ENCODE peak calls at places on chromosomes 16 and 17, in eight cellular contexts. One of them, this sample, is unnamed.

GRCh38 chr17:59362811-59363205 is 31.4 kb downstream of the YPEL2 start:
- ATAC-seq in IMR-90: peak; percentile 47
- ATAC-seq in heart left ventricle: no peak
- ATAC-seq in HCT116: no peak
- ATAC-seq in body of pancreas: no peak
- ATAC-seq in HepG2: no peak
- ATAC-seq in GM12878: peak; percentile 9
- ATAC-seq in right lobe of liver: no peak
- ATAC-seq in this sample: no peak

GRCh38 chr16:649646-650045 is 481 bp downstream of the WDR90 start:
- ATAC-seq in IMR-90: peak; percentile 30
- ATAC-seq in heart left ventricle: no peak
- ATAC-seq in HCT116: peak; percentile 10
- ATAC-seq in body of pancreas: no peak
- ATAC-seq in HepG2: no peak
- ATAC-seq in GM12878: peak; percentile 22
- ATAC-seq in right lobe of liver: no peak
- ATAC-seq in this sample: no peak

GRCh38 chr17:8556074-8556473 is 74.5 kb downstream of the MYH10 start:
- ATAC-seq in IMR-90: no peak
- ATAC-seq in heart left ventricle: no peak
- ATAC-seq in HCT116: peak; percentile 54
- ATAC-seq in body of pancreas: no peak
- ATAC-seq in HepG2: no peak
- ATAC-seq in GM12878: no peak
- ATAC-seq in right lobe of liver: no peak
- ATAC-seq in this sample: no peak

GRCh38 chr16:914453-914852 is 56.3 kb downstream of the LMF1 start:
- ATAC-seq in IMR-90: no peak
- ATAC-seq in heart left ventricle: no peak
- ATAC-seq in HCT116: peak; percentile 38
- ATAC-seq in body of pancreas: no peak
- ATAC-seq in HepG2: no peak
- ATAC-seq in GM12878: no peak
- ATAC-seq in right lobe of liver: peak; percentile 11
- ATAC-seq in this sample: peak; percentile 27

GRCh38 chr16:63752347-63752746 is 1369.5 kb downstream of the CDH11 start:
- ATAC-seq in IMR-90: no peak
- ATAC-seq in heart left ventricle: no peak
- ATAC-seq in HCT116: no peak
- ATAC-seq in body of pancreas: no peak
- ATAC-seq in HepG2: no peak
- ATAC-seq in GM12878: no peak
- ATAC-seq in right lobe of liver: no peak
- ATAC-seq in this sample: no peak

GRCh38 chr16:4790871-4791270 is 2.7 kb upstream of the SEPTIN12 start:
- ATAC-seq in IMR-90: no peak
- ATAC-seq in heart left ventricle: no peak
- ATAC-seq in HCT116: no peak
- ATAC-seq in body of pancreas: no peak
- ATAC-seq in HepG2: no peak
- ATAC-seq in GM12878: no peak
- ATAC-seq in right lobe of liver: no peak
- ATAC-seq in this sample: no peak

GRCh38 chr17:2937331-2938003 is 125.9 kb downstream of the OR1D5 start:
- ATAC-seq in IMR-90: peak; percentile 75
- ATAC-seq in heart left ventricle: no peak
- ATAC-seq in HCT116: no peak
- ATAC-seq in body of pancreas: no peak
- ATAC-seq in HepG2: peak; percentile 35
- ATAC-seq in GM12878: no peak
- ATAC-seq in right lobe of liver: no peak
- ATAC-seq in this sample: no peak

GRCh38 chr16:58733248-58733670 is 857 bp downstream of the GOT2 start:
- ATAC-seq in IMR-90: no peak
- ATAC-seq in heart left ventricle: peak; percentile 27
- ATAC-seq in HCT116: no peak
- ATAC-seq in body of pancreas: peak; percentile 34
- ATAC-seq in HepG2: peak; percentile 14
- ATAC-seq in GM12878: no peak
- ATAC-seq in right lobe of liver: peak; percentile 62
- ATAC-seq in this sample: peak; percentile 52

GRCh38 chr17:1362964-1363363 is 37.1 kb downstream of the YWHAE start:
- ATAC-seq in IMR-90: no peak
- ATAC-seq in heart left ventricle: peak; percentile 52
- ATAC-seq in HCT116: no peak
- ATAC-seq in body of pancreas: no peak
- ATAC-seq in HepG2: no peak
- ATAC-seq in GM12878: peak; percentile 78
- ATAC-seq in right lobe of liver: peak; percentile 64
- ATAC-seq in this sample: peak; percentile 75

GRCh38 chr17:82838386-82839063 is 1.3 kb downstream of the ZNF750 start:
- ATAC-seq in IMR-90: no peak
- ATAC-seq in heart left ventricle: peak; percentile 74
- ATAC-seq in HCT116: no peak
- ATAC-seq in body of pancreas: peak; percentile 93
- ATAC-seq in HepG2: peak; percentile 58
- ATAC-seq in GM12878: no peak
- ATAC-seq in right lobe of liver: peak; percentile 87
- ATAC-seq in this sample: no peak

GRCh38 chr16:19520861-19521331 is 1.0 kb downstream of the GDE1 start:
- ATAC-seq in IMR-90: no peak
- ATAC-seq in heart left ventricle: no peak
- ATAC-seq in HCT116: no peak
- ATAC-seq in body of pancreas: no peak
- ATAC-seq in HepG2: no peak
- ATAC-seq in GM12878: peak; percentile 5
- ATAC-seq in right lobe of liver: no peak
- ATAC-seq in this sample: no peak

GRCh38 chr16:19523559-19524355 is at the start of gene CCP110:
- ATAC-seq in IMR-90: peak; percentile 84
- ATAC-seq in heart left ventricle: peak; percentile 92
- ATAC-seq in HCT116: peak; percentile 85
- ATAC-seq in body of pancreas: peak; percentile 90
- ATAC-seq in HepG2: peak; percentile 92
- ATAC-seq in GM12878: peak; percentile 86
- ATAC-seq in right lobe of liver: peak; percentile 91
- ATAC-seq in this sample: peak; percentile 92

GRCh38 chr16:19523184-19523558 is 571 bp upstream of the CCP110 start:
- ATAC-seq in IMR-90: no peak
- ATAC-seq in heart left ventricle: no peak
- ATAC-seq in HCT116: no peak
- ATAC-seq in body of pancreas: no peak
- ATAC-seq in HepG2: peak; percentile 8
- ATAC-seq in GM12878: no peak
- ATAC-seq in right lobe of liver: no peak
- ATAC-seq in this sample: no peak

GRCh38 chr16:19522369-19523159 is 666 bp upstream of the GDE1 start:
- ATAC-seq in IMR-90: no peak
- ATAC-seq in heart left ventricle: no peak
- ATAC-seq in HCT116: no peak
- ATAC-seq in body of pancreas: peak; percentile 1
- ATAC-seq in HepG2: no peak
- ATAC-seq in GM12878: no peak
- ATAC-seq in right lobe of liver: no peak
- ATAC-seq in this sample: no peak

GRCh38 chr16:19521471-19522368 is at the start of gene GDE1:
- ATAC-seq in IMR-90: peak; percentile 88
- ATAC-seq in heart left ventricle: peak; percentile 93
- ATAC-seq in HCT116: peak; percentile 83
- ATAC-seq in body of pancreas: peak; percentile 86
- ATAC-seq in HepG2: peak; percentile 86
- ATAC-seq in GM12878: peak; percentile 77
- ATAC-seq in right lobe of liver: peak; percentile 92
- ATAC-seq in this sample: peak; percentile 94
- TF ChIP-seq POLR2A in IMR-90: peak; percentile 76
- TF ChIP-seq POLR2A in heart left ventricle: peak; percentile 95
- TF ChIP-seq POLR2A in HCT116: peak; percentile 77
- TF ChIP-seq POLR2A in body of pancreas: peak; percentile 91
- TF ChIP-seq POLR2A in HepG2: peak; percentile 95
- TF ChIP-seq POLR2A in GM12878: peak; percentile 89
- TF ChIP-seq POLR2A in right lobe of liver: peak; percentile 85
- TF ChIP-seq POLR2A in this sample: peak; percentile 85

DNA sequence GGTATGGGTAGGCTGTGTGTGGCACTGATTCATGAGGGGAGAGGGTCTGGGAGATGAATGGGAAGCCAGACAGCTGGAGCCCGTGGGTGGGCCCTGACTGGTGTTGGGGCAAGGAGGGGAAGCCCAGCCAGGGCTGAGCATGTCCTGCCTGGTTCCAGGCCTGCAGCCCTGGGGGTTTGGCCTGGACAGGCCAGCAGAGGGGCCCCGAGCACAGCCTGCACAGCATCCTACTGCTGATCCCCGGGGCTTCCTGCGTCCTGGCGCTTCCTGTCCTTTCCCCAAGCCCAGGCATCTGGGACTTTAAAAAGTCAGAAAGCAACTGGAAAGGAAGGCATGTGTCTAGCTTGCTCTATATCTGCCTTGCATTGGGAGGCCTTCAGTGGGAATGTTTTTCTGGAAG is 4.6 kb upstream of the MVD start:
- ATAC-seq in IMR-90: no peak
- ATAC-seq in heart left ventricle: no peak
- ATAC-seq in HCT116: no peak
- ATAC-seq in body of pancreas: no peak
- ATAC-seq in HepG2: no peak
- ATAC-seq in GM12878: no peak
- ATAC-seq in right lobe of liver: no peak
- ATAC-seq in this sample: no peak
- TF ChIP-seq CTCF in IMR-90: no peak
- TF ChIP-seq CTCF in heart left ventricle: no peak
- TF ChIP-seq CTCF in HCT116: no peak
- TF ChIP-seq CTCF in body of pancreas: no peak
- TF ChIP-seq CTCF in HepG2: no peak
- TF ChIP-seq CTCF in GM12878: no peak
- TF ChIP-seq CTCF in right lobe of liver: no peak
- TF ChIP-seq CTCF in this sample: no peak

GRCh38 chr17:76685846-76686245 is 24.9 kb downstream of the MXRA7 start:
- ATAC-seq in IMR-90: no peak
- ATAC-seq in heart left ventricle: no peak
- ATAC-seq in HCT116: no peak
- ATAC-seq in body of pancreas: no peak
- ATAC-seq in HepG2: no peak
- ATAC-seq in GM12878: no peak
- ATAC-seq in right lobe of liver: peak; percentile 25
- ATAC-seq in this sample: no peak

GRCh38 chr17:76686538-76687277 is 24.1 kb downstream of the MXRA7 start:
- ATAC-seq in IMR-90: no peak
- ATAC-seq in heart left ventricle: no peak
- ATAC-seq in HCT116: no peak
- ATAC-seq in body of pancreas: no peak
- ATAC-seq in HepG2: no peak
- ATAC-seq in GM12878: no peak
- ATAC-seq in right lobe of liver: no peak
- ATAC-seq in this sample: no peak

GRCh38 chr17:76684756-76685155 is 26.0 kb downstream of the MXRA7 start:
- ATAC-seq in IMR-90: no peak
- ATAC-seq in heart left ventricle: no peak
- ATAC-seq in HCT116: no peak
- ATAC-seq in body of pancreas: no peak
- ATAC-seq in HepG2: no peak
- ATAC-seq in GM12878: no peak
- ATAC-seq in right lobe of liver: no peak
- ATAC-seq in this sample: no peak

GRCh38 chr17:76683921-76684745 is 26.6 kb downstream of the MXRA7 start:
- ATAC-seq in IMR-90: no peak
- ATAC-seq in heart left ventricle: no peak
- ATAC-seq in HCT116: no peak
- ATAC-seq in body of pancreas: no peak
- ATAC-seq in HepG2: no peak
- ATAC-seq in GM12878: no peak
- ATAC-seq in right lobe of liver: no peak
- ATAC-seq in this sample: no peak

GRCh38 chr17:76685366-76685765 is 25.4 kb downstream of the MXRA7 start:
- ATAC-seq in IMR-90: no peak
- ATAC-seq in heart left ventricle: no peak
- ATAC-seq in HCT116: no peak
- ATAC-seq in body of pancreas: no peak
- ATAC-seq in HepG2: no peak
- ATAC-seq in GM12878: no peak
- ATAC-seq in right lobe of liver: no peak
- ATAC-seq in this sample: no peak
- H3K4me1 ChIP-seq in IMR-90: peaks cover 28% of the 10 kb centered on the region
- H3K4me1 ChIP-seq in heart left ventricle: peaks cover 64% of the 10 kb centered on the region
- H3K4me1 ChIP-seq in HCT116: peaks cover 22% of the 10 kb centered on the region
- H3K4me1 ChIP-seq in body of pancreas: peaks cover 19% of the 10 kb centered on the region
- H3K4me1 ChIP-seq in HepG2: peaks cover 41% of the 10 kb centered on the region
- H3K4me1 ChIP-seq in GM12878: no peaks in the 10 kb centered on the region
- H3K4me1 ChIP-seq in right lobe of liver: no peaks in the 10 kb centered on the region
- H3K4me1 ChIP-seq in this sample: peaks cover 66% of the 10 kb centered on the region

DNA sequence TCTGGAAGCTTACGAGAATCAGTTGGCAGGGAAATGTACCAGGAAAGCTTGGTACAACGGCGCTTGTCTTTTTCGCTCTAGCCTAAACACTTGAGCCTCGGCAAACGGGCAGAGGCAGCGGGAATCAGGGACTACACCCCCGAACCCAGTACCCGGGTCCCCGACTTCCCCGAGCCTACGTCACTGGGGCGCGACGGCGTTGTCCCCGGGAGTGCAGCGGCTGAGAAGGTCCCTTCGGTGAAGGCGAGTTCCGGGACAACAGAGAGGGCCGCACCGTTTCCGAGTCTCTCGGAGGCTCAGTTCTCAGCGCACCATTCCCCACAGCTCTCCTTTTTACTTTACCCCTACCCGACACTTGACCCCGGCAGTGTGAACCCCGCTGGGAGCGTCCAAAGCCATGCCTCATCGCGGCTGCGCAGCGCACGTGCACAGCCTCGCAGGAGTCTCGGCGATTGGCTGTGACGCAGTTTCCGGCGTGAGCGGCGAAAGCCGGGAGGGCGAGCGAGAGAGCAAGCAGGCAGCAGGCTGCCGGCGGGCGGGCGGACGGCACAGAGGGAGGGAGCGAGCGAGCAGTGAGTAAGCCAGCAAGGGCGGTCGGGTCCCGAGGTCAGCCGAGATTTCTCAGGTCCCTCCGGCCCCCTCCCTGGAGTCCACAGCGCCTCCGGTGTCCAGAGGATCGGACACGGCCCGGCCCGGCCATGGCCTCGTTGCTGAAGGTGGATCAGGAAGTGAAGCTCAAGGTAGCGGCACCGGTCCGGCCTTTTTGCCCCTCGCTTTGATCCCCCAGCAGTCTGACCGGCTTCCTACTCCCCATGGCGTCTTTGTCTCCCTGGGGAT is at the start of gene PSME3:
- ATAC-seq in IMR-90: peak; percentile 97
- ATAC-seq in heart left ventricle: peak; percentile 97
- ATAC-seq in HCT116: peak; percentile 89
- ATAC-seq in body of pancreas: peak; percentile 96
- ATAC-seq in HepG2: peak; percentile 95
- ATAC-seq in GM12878: peak; percentile 95
- ATAC-seq in right lobe of liver: peak; percentile 97
- ATAC-seq in this sample: peak; percentile 97
- TF ChIP-seq POLR2A in IMR-90: peak; percentile 96
- TF ChIP-seq POLR2A in heart left ventricle: peak; percentile 87
- TF ChIP-seq POLR2A in HCT116: peak; percentile 70
- TF ChIP-seq POLR2A in body of pancreas: peak; percentile 96
- TF ChIP-seq POLR2A in HepG2: peak; percentile 97
- TF ChIP-seq POLR2A in GM12878: peak; percentile 97
- TF ChIP-seq POLR2A in right lobe of liver: peak; percentile 92
- TF ChIP-seq POLR2A in this sample: peak; percentile 92

GRCh38 chr16:67192781-67193260 is 866 bp downstream of the E2F4 start:
- ATAC-seq in IMR-90: no peak
- ATAC-seq in heart left ventricle: no peak
- ATAC-seq in HCT116: no peak
- ATAC-seq in body of pancreas: no peak
- ATAC-seq in HepG2: no peak
- ATAC-seq in GM12878: peak; percentile 37
- ATAC-seq in right lobe of liver: no peak
- ATAC-seq in this sample: no peak
- TF ChIP-seq CTCF in IMR-90: no peak
- TF ChIP-seq CTCF in heart left ventricle: no peak
- TF ChIP-seq CTCF in HCT116: no peak
- TF ChIP-seq CTCF in body of pancreas: no peak
- TF ChIP-seq CTCF in HepG2: no peak
- TF ChIP-seq CTCF in GM12878: no peak
- TF ChIP-seq CTCF in right lobe of liver: no peak
- TF ChIP-seq CTCF in this sample: no peak

GRCh38 chr17:40074175-40074512 is 11.4 kb downstream of the THRA start:
- ATAC-seq in IMR-90: no peak
- ATAC-seq in heart left ventricle: no peak
- ATAC-seq in HCT116: no peak
- ATAC-seq in body of pancreas: no peak
- ATAC-seq in HepG2: no peak
- ATAC-seq in GM12878: no peak
- ATAC-seq in right lobe of liver: no peak
- ATAC-seq in this sample: no peak
- H3K4me1 ChIP-seq in IMR-90: peaks cover 43% of the 10 kb centered on the region
- H3K4me1 ChIP-seq in heart left ventricle: peaks cover 76% of the 10 kb centered on the region
- H3K4me1 ChIP-seq in HCT116: peaks cover 62% of the 10 kb centered on the region
- H3K4me1 ChIP-seq in body of pancreas: peaks cover 82% of the 10 kb centered on the region
- H3K4me1 ChIP-seq in HepG2: peaks cover 62% of the 10 kb centered on the region
- H3K4me1 ChIP-seq in GM12878: peaks cover 19% of the 10 kb centered on the region
- H3K4me1 ChIP-seq in right lobe of liver: peaks cover 2% of the 10 kb centered on the region
- H3K4me1 ChIP-seq in this sample: peaks cover 99% of the 10 kb centered on the region

This sample was measured in gastroesophageal sphincter.